ENCODE peak calls at places on chromosomes 2 and 18, in ten cellular contexts. V is epithelial cell of esophagus, P is mesothelial cell of epicardium, U is D721Med, S is cardiac fibroblast, W is endothelial cell, Y is MCF 10A, O is lower leg skin, F is astrocyte, R is fibroblast of pulmonary artery. Q is an unnamed sample.

GRCh38 chr2:100130595-100131391 is 11.6 kb downstream of the AFF3 start:
- DNase-seq in V (no peak), P (no peak), U (no peak), S (no peak), W (no peak), Y (no peak), O (no peak), F (no peak), R (no peak), Q (no peak)

GRCh38 chr2:219514196-219514761 is at the start of gene ASIC4:
- DNase-seq in V (no peak), P (no peak), U (no peak), S (no peak), W (no peak), Y (no peak), O (no peak), F (no peak), R (no peak), Q (no peak)

GRCh38 chr2:151347904-151348303 is 9.5 kb upstream of the TNFAIP6 start:
- DNase-seq in V (no peak), P (no peak), U (no peak), S (no peak), W (no peak), Y (no peak), O (no peak), F (no peak), R (peak; percentile 62), Q (no peak)

GRCh38 chr2:182020319-182021055 is 34.8 kb downstream of the PPP1R1C start:
- DNase-seq in V (peak; percentile 27), P (no peak), U (no peak), S (peak; percentile 50), W (no peak), Y (no peak), O (no peak), F (peak; percentile 83), R (peak; percentile 24), Q (no peak)

GRCh38 chr18:9140381-9140780 is 3.8 kb downstream of the ANKRD12 start:
- DNase-seq in V (no peak), P (no peak), U (no peak), S (no peak), W (no peak), Y (no peak), O (no peak), F (no peak), R (no peak), Q (no peak)

GRCh38 chr2:186751790-186752189 is 57.9 kb downstream of the FAM171B start:
- DNase-seq in V (peak; percentile 36), P (no peak), U (no peak), S (no peak), W (no peak), Y (no peak), O (no peak), F (no peak), R (no peak), Q (no peak)

GRCh38 chr2:5175231-5175630 is 517.0 kb upstream of the SOX11 start:
- DNase-seq in V (no peak), P (no peak), U (no peak), S (no peak), W (no peak), Y (no peak), O (no peak), F (no peak), R (no peak), Q (no peak)

GRCh38 chr2:236464140-236464539 is 105.5 kb upstream of the ACKR3 start:
- DNase-seq in V (no peak), P (no peak), U (no peak), S (no peak), W (no peak), Y (no peak), O (no peak), F (no peak), R (no peak), Q (no peak)

DNA sequence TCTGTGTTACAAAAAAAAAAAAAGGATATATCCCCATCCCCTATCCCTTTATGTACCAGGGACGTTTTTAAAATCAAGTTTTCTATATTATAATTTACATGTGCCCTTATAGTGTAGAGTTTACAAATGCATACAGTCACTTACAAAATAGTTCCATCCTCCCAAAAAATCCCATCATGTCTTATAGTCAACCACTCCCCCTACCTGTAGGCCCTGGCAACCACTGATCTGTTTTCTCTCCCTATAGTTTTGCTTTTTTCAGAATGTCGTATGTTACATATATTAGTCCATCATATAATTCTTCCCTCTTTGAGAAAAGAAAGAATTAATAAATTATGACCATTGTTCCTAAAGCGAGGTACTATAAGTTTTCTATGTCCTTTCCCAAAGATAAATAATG is 17.8 kb downstream of the CFAP210 start:
- DNase-seq in V (no peak), P (no peak), U (no peak), S (no peak), W (no peak), Y (no peak), O (no peak), F (no peak), R (no peak), Q (no peak)
- TF ChIP-seq CTCF in V (peak; percentile 31), P (no peak), U (no peak), S (no peak), W (peak; percentile 30), Y (no peak), O (no peak), F (no peak), R (peak; percentile 12), Q (no peak)

GRCh38 chr18:80037300-80037699 is 3.1 kb downstream of the RBFA start:
- DNase-seq in V (no peak), P (no peak), U (no peak), S (no peak), W (no peak), Y (no peak), O (no peak), F (no peak), R (no peak), Q (no peak)

GRCh38 chr18:80033181-80034067 is 810 bp upstream of the RBFA start:
- DNase-seq in V (peak; percentile 30), P (no peak), U (peak; percentile 99), S (peak; percentile 46), W (no peak), Y (peak; percentile 4), O (peak; percentile 90), F (peak; percentile 36), R (peak; percentile 47), Q (peak; percentile 79)

GRCh38 chr18:80035997-80036396 is 1.8 kb downstream of the RBFA start:
- DNase-seq in V (no peak), P (no peak), U (no peak), S (no peak), W (no peak), Y (no peak), O (no peak), F (no peak), R (no peak), Q (no peak)

GRCh38 chr18:80034852-80035406 is 695 bp downstream of the RBFA start:
- DNase-seq in V (no peak), P (no peak), U (no peak), S (peak; percentile 9), W (no peak), Y (peak; percentile 9), O (no peak), F (no peak), R (peak; percentile 3), Q (no peak)

GRCh38 chr18:80034068-80034851 is at the start of gene RBFA:
- DNase-seq in V (peak; percentile 99), P (peak; percentile 100), U (peak; percentile 100), S (peak; percentile 99), W (peak; percentile 100), Y (peak; percentile 96), O (peak; percentile 100), F (peak; percentile 90), R (peak; percentile 99), Q (peak; percentile 99)
- TF ChIP-seq CTCF in V (peak; percentile 48), P (peak; percentile 55), U (peak; percentile 7), S (no peak), W (peak; percentile 68), Y (peak; percentile 49), O (no peak), F (no peak), R (no peak), Q (no peak)

GRCh38 chr18:24677011-24677410 is 216.6 kb downstream of the HRH4 start:
- DNase-seq in V (no peak), P (no peak), U (no peak), S (no peak), W (no peak), Y (peak; percentile 3), O (no peak), F (peak; percentile 1), R (no peak), Q (no peak)

GRCh38 chr18:24674236-24675004 is 214.0 kb downstream of the HRH4 start:
- DNase-seq in V (no peak), P (no peak), U (no peak), S (no peak), W (no peak), Y (no peak), O (no peak), F (no peak), R (no peak), Q (no peak)

GRCh38 chr18:24678113-24678512 is 217.7 kb downstream of the HRH4 start:
- DNase-seq in V (no peak), P (no peak), U (no peak), S (no peak), W (no peak), Y (no peak), O (no peak), F (no peak), R (no peak), Q (no peak)

GRCh38 chr18:24669502-24669901 is 209.1 kb downstream of the HRH4 start:
- DNase-seq in V (no peak), P (no peak), U (no peak), S (no peak), W (no peak), Y (no peak), O (no peak), F (no peak), R (no peak), Q (no peak)

DNA sequence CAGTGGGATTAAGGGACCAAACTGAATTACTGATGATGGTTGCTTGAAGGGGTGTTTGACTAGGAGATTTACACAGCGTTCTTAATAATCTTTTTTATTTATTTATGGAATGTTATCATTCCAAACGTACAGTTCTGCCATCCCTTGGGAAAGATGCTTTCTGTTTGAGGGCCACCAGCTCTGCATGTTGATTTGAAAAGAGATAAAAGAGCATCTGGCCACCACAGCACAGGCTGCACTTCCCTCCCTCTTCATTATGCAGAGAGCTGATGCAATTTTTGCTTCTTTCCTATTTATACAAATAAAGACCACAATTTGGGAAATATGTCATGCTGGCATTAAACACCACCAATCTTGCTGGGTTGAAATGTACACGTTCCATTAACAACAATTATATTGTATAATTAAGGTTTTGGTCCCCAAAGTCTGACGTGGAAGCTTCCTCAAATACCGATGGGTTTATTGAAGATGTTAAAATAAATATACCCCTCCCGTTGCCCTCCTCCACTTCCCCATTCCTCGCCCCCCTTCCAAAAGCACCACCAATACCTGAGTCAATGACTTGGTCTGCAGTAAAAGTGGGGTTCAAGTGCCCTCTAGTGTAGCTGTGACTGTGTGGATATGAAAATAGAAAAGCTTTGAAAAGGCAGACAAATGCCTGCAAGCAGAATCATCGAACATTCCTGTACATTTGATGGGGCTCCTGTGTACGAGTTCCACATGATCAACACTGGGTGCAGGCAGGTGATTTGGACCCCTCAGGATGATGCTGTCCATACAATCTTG is 211.9 kb downstream of the HRH4 start:
- DNase-seq in V (no peak), P (no peak), U (no peak), S (no peak), W (no peak), Y (no peak), O (no peak), F (no peak), R (no peak), Q (no peak)
- TF ChIP-seq CTCF in V (no peak), P (no peak), U (peak; percentile 34), S (no peak), W (no peak), Y (no peak), O (no peak), F (no peak), R (no peak), Q (no peak)

GRCh38 chr2:47016172-47016913 is 100.7 kb upstream of the MCFD2 start:
- DNase-seq in V (peak; percentile 87), P (no peak), U (no peak), S (peak; percentile 83), W (no peak), Y (peak; percentile 67), O (no peak), F (peak; percentile 95), R (peak; percentile 60), Q (no peak)
- TF ChIP-seq CTCF in V (peak; percentile 30), P (no peak), U (no peak), S (peak; percentile 28), W (no peak), Y (no peak), O (no peak), F (no peak), R (peak; percentile 13), Q (no peak)